ENCODE peak calls at places on chromosome 13, in six cellular contexts. D is spleen, U is vagina, H is breast epithelium, A is heart right ventricle, I is cardiac muscle cell. K is an unnamed sample.

GRCh38 chr13:109180905-109181425 is 551.6 kb downstream of the MYO16 start:
- DNase-seq in I (peak; percentile 65), U (no peak), A (no peak), H (no peak), D (no peak), K (no peak)

GRCh38 chr13:94784066-94784465 is 71.7 kb upstream of the SOX21 start:
- DNase-seq in D (no peak), I (peak; percentile 82), A (no peak), U (no peak), H (no peak), K (no peak)

GRCh38 chr13:54934121-54934520 is 1905.5 kb downstream of the OLFM4 start:
- DNase-seq in D (no peak), U (no peak), A (no peak), H (no peak), I (no peak), K (no peak)

GRCh38 chr13:31982540-31982939 is 49.0 kb upstream of the FRY start:
- DNase-seq in D (no peak), U (no peak), I (peak; percentile 94), H (peak; percentile 87), A (peak; percentile 47), K (peak; percentile 89)

GRCh38 chr13:74132152-74132767 is 1.9 kb downstream of the KLF12 start:
- DNase-seq in A (no peak), D (no peak), I (peak; percentile 20), U (no peak), H (no peak), K (no peak)

GRCh38 chr13:112779856-112780604 is 90.2 kb downstream of the ATP11A start:
- DNase-seq in U (peak; percentile 81), A (no peak), D (no peak), I (no peak), H (no peak), K (no peak)

GRCh38 chr13:110759710-110760109 is 46.2 kb downstream of the ING1 start:
- DNase-seq in D (no peak), A (no peak), I (peak; percentile 63), U (no peak), H (no peak), K (no peak)

GRCh38 chr13:53048880-53049279 is 20.3 kb downstream of the OLFM4 start:
- DNase-seq in A (no peak), U (no peak), D (no peak), I (no peak), H (no peak), K (no peak)

GRCh38 chr13:40662866-40663265 is 3.6 kb downstream of the FOXO1 start:
- DNase-seq in U (no peak), I (no peak), A (no peak), H (no peak), D (no peak), K (no peak)

GRCh38 chr13:36630181-36630806 is 43.5 kb upstream of the SERTM1 start:
- DNase-seq in U (no peak), I (no peak), D (no peak), H (no peak), A (no peak), K (no peak)

GRCh38 chr13:48778551-48779088 is 124.9 kb downstream of the CYSLTR2 start:
- DNase-seq in U (no peak), H (no peak), A (no peak), I (no peak), D (no peak), K (no peak)

GRCh38 chr13:99736541-99736940 is 235.0 kb downstream of the ZIC5 start:
- DNase-seq in U (no peak), H (no peak), A (no peak), D (no peak), I (no peak), K (no peak)
- H3K4me1 ChIP-seq in U (no peaks in the 10 kb centered on the region), H (no peaks in the 10 kb centered on the region), A (peaks cover 4% of the 10 kb centered on the region), D (no peaks in the 10 kb centered on the region), I (peaks cover 47% of the 10 kb centered on the region), K (no peaks in the 10 kb centered on the region)

DNA sequence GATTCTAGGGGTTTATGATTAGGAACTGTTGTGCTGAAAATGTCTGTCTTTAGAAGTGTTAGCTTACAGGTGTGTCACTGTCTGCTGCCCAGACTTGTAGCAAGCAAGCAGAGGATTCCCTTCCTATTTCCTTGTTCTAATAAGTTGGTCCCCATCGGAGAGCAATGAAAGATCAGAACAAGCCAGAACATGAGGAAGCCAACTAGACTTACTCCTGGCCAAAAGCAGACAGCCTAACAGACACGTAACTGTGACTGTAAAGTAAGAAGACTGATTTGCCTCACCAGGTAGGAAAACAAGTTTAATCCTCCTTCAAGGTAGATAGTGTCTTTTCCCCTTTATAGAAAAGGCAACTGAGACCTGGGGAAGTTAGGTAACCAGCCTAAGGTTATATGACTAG is 12.5 kb downstream of the POLR1D start:
- DNase-seq in A (no peak), I (no peak), D (no peak), U (no peak), H (peak; percentile 30), K (no peak)
- H3K27ac ChIP-seq in A (no peak overlapping the region), I (no peak overlapping the region), D (no peak overlapping the region), U (peak overlapping the region; percentile 68), H (peak overlapping the region; percentile 69), K (no peak overlapping the region)

DNA sequence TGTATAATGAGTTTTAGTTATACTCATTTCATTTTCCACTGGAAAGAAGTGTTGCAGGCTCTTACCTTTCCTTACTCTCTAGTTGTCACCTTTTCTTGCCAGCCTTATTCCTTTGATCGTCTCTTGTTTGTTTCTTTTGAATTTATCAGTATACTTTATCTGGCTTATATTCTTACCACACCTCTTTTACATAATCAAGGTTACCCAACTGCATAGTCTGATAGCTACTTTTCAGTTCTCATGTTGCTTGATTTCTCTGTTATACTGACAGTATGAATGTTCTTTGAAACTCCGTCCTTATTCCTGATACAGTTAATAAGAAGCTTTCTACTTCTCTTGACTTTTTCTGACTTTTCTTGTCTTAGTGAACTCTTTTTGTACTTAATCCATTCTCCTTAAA is 4.5 kb downstream of the NDFIP2 start:
- DNase-seq in I (no peak), H (no peak), U (no peak), D (no peak), A (no peak), K (no peak)
- H3K4me1 ChIP-seq in I (peaks cover 14% of the 10 kb centered on the region), H (peaks cover 5% of the 10 kb centered on the region), U (peaks cover 57% of the 10 kb centered on the region), D (peaks cover 3% of the 10 kb centered on the region), A (peaks cover 41% of the 10 kb centered on the region), K (no peaks in the 10 kb centered on the region)

GRCh38 chr13:87792878-87793277 is 121.7 kb downstream of the SLITRK5 start:
- DNase-seq in H (no peak), A (no peak), I (no peak), U (no peak), D (no peak), K (no peak)
- H3K27ac ChIP-seq in H (no peak overlapping the region), A (no peak overlapping the region), I (no peak overlapping the region), U (no peak overlapping the region), D (no peak overlapping the region), K (no peak overlapping the region)

GRCh38 chr13:23254506-23254905 is 73.7 kb downstream of the SGCG start:
- DNase-seq in A (no peak), I (no peak), H (no peak), U (no peak), D (no peak), K (no peak)
- H3K4me1 ChIP-seq in A (no peaks in the 10 kb centered on the region), I (no peaks in the 10 kb centered on the region), H (no peaks in the 10 kb centered on the region), U (no peaks in the 10 kb centered on the region), D (no peaks in the 10 kb centered on the region), K (no peaks in the 10 kb centered on the region)